ENCODE peak calls at places on chromosome 10, in seven cellular contexts. O is AG09319; A is skeletal muscle cell; W is RPMI8226; Q is LoVo; R is stimulated activated CD4-positive, alpha-beta T cell treated with anti-CD3 and anti-CD28 coated beads, Interleukin-1b, Interleukin-23, amount 100 ng/mL, for 4 hours; L is cardiac fibroblast. Y is an unnamed sample.

GRCh38 chr10:100346765-100347567 is at the start of gene SCD:
- DNase-seq in O (peak; percentile 57), A (peak; percentile 95), W (peak; percentile 91), Q (peak; percentile 74), R (peak; percentile 65), L (peak; percentile 96), Y (peak; percentile 95)

GRCh38 chr10:22978287-22978686 is 50.4 kb downstream of the ARMC3 start:
- DNase-seq in O (no peak), A (no peak), W (no peak), Q (no peak), R (no peak), L (no peak), Y (no peak)

GRCh38 chr10:99520804-99521473 is 11.8 kb upstream of the NKX2-3 start:
- DNase-seq in O (no peak), A (no peak), W (no peak), Q (no peak), R (no peak), L (no peak), Y (no peak)

GRCh38 chr10:43252166-43252784 is 14.6 kb downstream of the RASGEF1A start:
- DNase-seq in O (no peak), A (no peak), W (no peak), Q (no peak), R (no peak), L (no peak), Y (no peak)

GRCh38 chr10:12381536-12382156 is 32.3 kb downstream of the CAMK1D start:
- DNase-seq in O (no peak), A (no peak), W (no peak), Q (no peak), R (no peak), L (no peak), Y (no peak)

GRCh38 chr10:42951486-42952251 is 125.2 kb upstream of the RET start:
- DNase-seq in O (no peak), A (no peak), W (no peak), Q (no peak), R (no peak), L (peak; percentile 8), Y (no peak)

GRCh38 chr10:52649471-52649870 is 123.1 kb downstream of the MBL2 start:
- DNase-seq in O (no peak), A (no peak), W (no peak), Q (no peak), R (no peak), L (no peak), Y (no peak)

GRCh38 chr10:45673074-45673628 is 579 bp upstream of the ZFAND4 start:
- DNase-seq in O (no peak), A (no peak), W (no peak), Q (no peak), R (no peak), L (peak; percentile 16), Y (no peak)

GRCh38 chr10:131166486-131166885 is 145.0 kb downstream of the TCERG1L start:
- DNase-seq in O (no peak), A (no peak), W (no peak), Q (no peak), R (no peak), L (no peak), Y (no peak)

GRCh38 chr10:88991900-88992237 is 1.3 kb downstream of the FAS start:
- DNase-seq in O (no peak), A (no peak), W (no peak), Q (no peak), R (no peak), L (no peak), Y (no peak)

GRCh38 chr10:78570633-78571032 is 498.1 kb upstream of the ZMIZ1 start:
- DNase-seq in O (no peak), A (no peak), W (no peak), Q (no peak), R (no peak), L (no peak), Y (no peak)

GRCh38 chr10:113555751-113556150 is 2.9 kb downstream of the HABP2 start:
- DNase-seq in O (no peak), A (no peak), W (no peak), Q (no peak), R (no peak), L (no peak), Y (no peak)

GRCh38 chr10:121648078-121648477 is 49.8 kb upstream of the FGFR2 start:
- DNase-seq in O (no peak), A (no peak), W (no peak), Q (no peak), R (no peak), L (no peak), Y (no peak)

GRCh38 chr10:78651287-78651686 is 417.5 kb upstream of the ZMIZ1 start:
- DNase-seq in O (no peak), A (no peak), W (no peak), Q (no peak), R (no peak), L (no peak), Y (no peak)

GRCh38 chr10:17474595-17474994 is 20.2 kb upstream of the ST8SIA6 start:
- DNase-seq in O (no peak), A (no peak), W (no peak), Q (no peak), R (no peak), L (peak; percentile 48), Y (no peak)

GRCh38 chr10:103545366-103545765 is 51.9 kb downstream of the NEURL1 start:
- DNase-seq in O (no peak), A (no peak), W (peak; percentile 33), Q (no peak), R (no peak), L (no peak), Y (no peak)

GRCh38 chr10:54613162-54613561 is 187.9 kb downstream of the PCDH15 start:
- DNase-seq in O (no peak), A (no peak), W (no peak), Q (no peak), R (no peak), L (no peak), Y (no peak)

GRCh38 chr10:86946215-86947170 is 10.9 kb downstream of the MMRN2 start:
- DNase-seq in O (no peak), A (no peak), W (peak; percentile 56), Q (no peak), R (no peak), L (no peak), Y (no peak)

GRCh38 chr10:80444646-80445319 is 9.3 kb upstream of the TSPAN14 start:
- DNase-seq in O (peak; percentile 63), A (no peak), W (peak; percentile 17), Q (peak; percentile 59), R (peak; percentile 59), L (peak; percentile 87), Y (peak; percentile 11)

GRCh38 chr10:131901181-131901829 is 497 bp downstream of the PPP2R2D start:
- DNase-seq in O (no peak), A (no peak), W (peak; percentile 12), Q (no peak), R (peak; percentile 38), L (peak; percentile 34), Y (no peak)

GRCh38 chr10:78404296-78404695 is 370.6 kb downstream of the RPS24 start:
- DNase-seq in O (no peak), A (no peak), W (no peak), Q (no peak), R (no peak), L (no peak), Y (no peak)

GRCh38 chr10:122911889-122912484 is 1.6 kb downstream of the FAM24A start:
- DNase-seq in O (no peak), A (no peak), W (peak; percentile 64), Q (peak; percentile 64), R (peak; percentile 39), L (peak; percentile 56), Y (no peak)

GRCh38 chr10:23096814-23097549 is 1.6 kb downstream of the MSRB2 start:
- DNase-seq in O (no peak), A (peak; percentile 60), W (no peak), Q (peak; percentile 29), R (no peak), L (peak; percentile 94), Y (peak; percentile 83)

GRCh38 chr10:21527634-21528451 is 2.4 kb upstream of the SKIDA1 start:
- DNase-seq in O (no peak), A (no peak), W (peak; percentile 47), Q (no peak), R (no peak), L (peak; percentile 53), Y (no peak)

Y was measured in NCI-H1436 treated with DMSO at 0.1 percent for 48 hours.